ENCODE peak calls at places on chromosomes 6 and 20, in ten cellular contexts. One of them, this sample, is unnamed.
A peak's percentile ranks its signal among the peaks of the same experiment; 100 is the strongest.

GRCh38 chr6:5693588-5693987 is 313.1 kb downstream of the NRN1 start:
- DNase-seq in LoVo: no peak
- DNase-seq in stimulated activated CD4-positive, alpha-beta T cell treated with anti-CD3 and anti-CD28 coated beads, Interleukin-1b, Interleukin-23, amount 100 ng/mL, for 24 hours: no peak
- DNase-seq in hippocampal formation: no peak
- DNase-seq in NCI-H2029: no peak
- DNase-seq in glutamatergic neuron: no peak
- DNase-seq in HS-5: no peak
- DNase-seq in nephron progenitor cell: no peak
- DNase-seq in GM12864: no peak
- DNase-seq in T-helper 17 cell: no peak
- DNase-seq in this sample: no peak

GRCh38 chr20:63856111-63856511 is 5.2 kb upstream of the ABHD16B start:
- DNase-seq in stimulated activated CD4-positive, alpha-beta T cell treated with anti-CD3 and anti-CD28 coated beads, Interleukin-1b, Interleukin-23, amount 100 ng/mL, for 24 hours: no peak
- DNase-seq in LoVo: no peak
- DNase-seq in T-helper 17 cell: no peak
- DNase-seq in NCI-H2029: no peak
- DNase-seq in nephron progenitor cell: peak; percentile 48
- DNase-seq in glutamatergic neuron: no peak
- DNase-seq in GM12864: no peak
- DNase-seq in HS-5: no peak
- DNase-seq in hippocampal formation: no peak
- DNase-seq in this sample: no peak

GRCh38 chr6:161273356-161273751 is 507 bp downstream of the AGPAT4 start:
- DNase-seq in glutamatergic neuron: peak; percentile 70
- DNase-seq in stimulated activated CD4-positive, alpha-beta T cell treated with anti-CD3 and anti-CD28 coated beads, Interleukin-1b, Interleukin-23, amount 100 ng/mL, for 24 hours: no peak
- DNase-seq in T-helper 17 cell: peak; percentile 18
- DNase-seq in NCI-H2029: no peak
- DNase-seq in HS-5: no peak
- DNase-seq in LoVo: no peak
- DNase-seq in hippocampal formation: no peak
- DNase-seq in nephron progenitor cell: no peak
- DNase-seq in GM12864: no peak
- DNase-seq in this sample: no peak

GRCh38 chr6:26351544-26351953 is 13.4 kb upstream of the BTN3A2 start:
- DNase-seq in LoVo: peak; percentile 50
- DNase-seq in hippocampal formation: no peak
- DNase-seq in glutamatergic neuron: no peak
- DNase-seq in T-helper 17 cell: no peak
- DNase-seq in NCI-H2029: no peak
- DNase-seq in HS-5: peak; percentile 97
- DNase-seq in nephron progenitor cell: no peak
- DNase-seq in GM12864: no peak
- DNase-seq in stimulated activated CD4-positive, alpha-beta T cell treated with anti-CD3 and anti-CD28 coated beads, Interleukin-1b, Interleukin-23, amount 100 ng/mL, for 24 hours: no peak
- DNase-seq in this sample: no peak

GRCh38 chr6:55696501-55696900 is 117.5 kb upstream of the HMGCLL1 start:
- DNase-seq in NCI-H2029: no peak
- DNase-seq in stimulated activated CD4-positive, alpha-beta T cell treated with anti-CD3 and anti-CD28 coated beads, Interleukin-1b, Interleukin-23, amount 100 ng/mL, for 24 hours: no peak
- DNase-seq in GM12864: no peak
- DNase-seq in LoVo: no peak
- DNase-seq in glutamatergic neuron: no peak
- DNase-seq in T-helper 17 cell: no peak
- DNase-seq in nephron progenitor cell: no peak
- DNase-seq in HS-5: no peak
- DNase-seq in hippocampal formation: no peak
- DNase-seq in this sample: no peak

GRCh38 chr6:45423901-45424627 is 46.3 kb upstream of the SUPT3H start:
- DNase-seq in HS-5: no peak
- DNase-seq in stimulated activated CD4-positive, alpha-beta T cell treated with anti-CD3 and anti-CD28 coated beads, Interleukin-1b, Interleukin-23, amount 100 ng/mL, for 24 hours: no peak
- DNase-seq in LoVo: no peak
- DNase-seq in NCI-H2029: no peak
- DNase-seq in glutamatergic neuron: peak; percentile 58
- DNase-seq in nephron progenitor cell: peak; percentile 45
- DNase-seq in hippocampal formation: no peak
- DNase-seq in T-helper 17 cell: no peak
- DNase-seq in GM12864: no peak
- DNase-seq in this sample: no peak

GRCh38 chr20:50794181-50794845 is 548 bp upstream of the BCAS4 start:
- DNase-seq in NCI-H2029: no peak
- DNase-seq in GM12864: no peak
- DNase-seq in nephron progenitor cell: no peak
- DNase-seq in hippocampal formation: no peak
- DNase-seq in LoVo: no peak
- DNase-seq in T-helper 17 cell: no peak
- DNase-seq in HS-5: no peak
- DNase-seq in stimulated activated CD4-positive, alpha-beta T cell treated with anti-CD3 and anti-CD28 coated beads, Interleukin-1b, Interleukin-23, amount 100 ng/mL, for 24 hours: no peak
- DNase-seq in glutamatergic neuron: no peak
- DNase-seq in this sample: no peak

GRCh38 chr20:53278555-53278954 is 306.4 kb downstream of the TSHZ2 start:
- DNase-seq in nephron progenitor cell: no peak
- DNase-seq in NCI-H2029: no peak
- DNase-seq in stimulated activated CD4-positive, alpha-beta T cell treated with anti-CD3 and anti-CD28 coated beads, Interleukin-1b, Interleukin-23, amount 100 ng/mL, for 24 hours: no peak
- DNase-seq in GM12864: no peak
- DNase-seq in T-helper 17 cell: no peak
- DNase-seq in glutamatergic neuron: no peak
- DNase-seq in hippocampal formation: no peak
- DNase-seq in LoVo: no peak
- DNase-seq in HS-5: no peak
- DNase-seq in this sample: no peak

GRCh38 chr6:160348209-160348551 is at the start of gene SLC22A3:
- DNase-seq in hippocampal formation: no peak
- DNase-seq in stimulated activated CD4-positive, alpha-beta T cell treated with anti-CD3 and anti-CD28 coated beads, Interleukin-1b, Interleukin-23, amount 100 ng/mL, for 24 hours: no peak
- DNase-seq in HS-5: no peak
- DNase-seq in LoVo: no peak
- DNase-seq in NCI-H2029: peak; percentile 42
- DNase-seq in T-helper 17 cell: no peak
- DNase-seq in nephron progenitor cell: peak; percentile 74
- DNase-seq in glutamatergic neuron: peak; percentile 58
- DNase-seq in GM12864: no peak
- DNase-seq in this sample: no peak

GRCh38 chr20:37627060-37627766 is 66.6 kb upstream of the CTNNBL1 start:
- DNase-seq in glutamatergic neuron: no peak
- DNase-seq in LoVo: peak; percentile 37
- DNase-seq in NCI-H2029: no peak
- DNase-seq in GM12864: no peak
- DNase-seq in nephron progenitor cell: peak; percentile 88
- DNase-seq in stimulated activated CD4-positive, alpha-beta T cell treated with anti-CD3 and anti-CD28 coated beads, Interleukin-1b, Interleukin-23, amount 100 ng/mL, for 24 hours: peak; percentile 6
- DNase-seq in HS-5: peak; percentile 2
- DNase-seq in T-helper 17 cell: no peak
- DNase-seq in hippocampal formation: no peak
- DNase-seq in this sample: peak; percentile 13

This sample was measured in pons.